ENCODE peak calls at places on chromosomes 6 and 20, in eight cellular contexts. I is A549, F is SK-N-SH, R is HCT116, Z is K562, A is HepG2, J is GM12878, C is GM23338. S is an unnamed sample.

GRCh38 chr6:164247106-164247505 is 832.6 kb downstream of the QKI start:
- DNase-seq in C (no peak), I (no peak), F (no peak), R (no peak), A (no peak), J (no peak), Z (no peak), S (no peak)

GRCh38 chr20:21719592-21720214 is 14.2 kb downstream of the PAX1 start:
- DNase-seq in I (peak), Z (peak), C (peak), R (peak), A (peak), J (peak), F (peak), S (peak)

GRCh38 chr6:146827216-146827928 is 228.6 kb downstream of the ADGB start:
- DNase-seq in R (no peak), F (no peak), I (no peak), J (no peak), C (no peak), A (no peak), Z (no peak), S (no peak)

GRCh38 chr6:52984247-52984646 is 10.8 kb downstream of the GSTA4 start:
- DNase-seq in Z (no peak), C (no peak), F (no peak), J (peak), A (no peak), I (no peak), R (no peak), S (no peak)

GRCh38 chr6:3281669-3282460 is 23.1 kb downstream of the PSMG4 start:
- DNase-seq in C (peak), I (peak), A (no peak), Z (no peak), R (no peak), J (no peak), F (no peak), S (no peak)

GRCh38 chr6:79869600-79870084 is 77.7 kb downstream of the ELOVL4 start:
- DNase-seq in C (peak), J (peak), R (peak), I (peak), A (peak), Z (peak), F (peak), S (peak)

GRCh38 chr20:47493175-47493953 is 8.3 kb upstream of the NCOA3 start:
- DNase-seq in J (no peak), C (no peak), R (peak), F (peak), Z (peak), A (peak), I (peak), S (peak)

GRCh38 chr6:15246217-15247211 is 645 bp downstream of the JARID2 start:
- DNase-seq in C (no peak), F (no peak), J (no peak), A (no peak), R (no peak), I (no peak), Z (peak), S (peak)

GRCh38 chr6:159312204-159312603 is 143.0 kb downstream of the FNDC1 start:
- DNase-seq in Z (no peak), R (no peak), F (no peak), I (no peak), A (no peak), C (no peak), J (no peak), S (no peak)

GRCh38 chr20:40651121-40651520 is 37.9 kb downstream of the MAFB start:
- DNase-seq in C (no peak), I (no peak), Z (no peak), J (no peak), A (no peak), F (no peak), R (no peak), S (no peak)

GRCh38 chr6:36443951-36444428 is 1.2 kb downstream of the KCTD20 start:
- DNase-seq in A (peak), Z (peak), I (peak), F (peak), C (peak), R (peak), J (no peak), S (no peak)
- TF ChIP-seq REST in A (no peak), Z (peak), I (no peak), F (no peak), C (no peak), R (no peak), J (no peak), S (no peak)

GRCh38 chr20:5570031-5570430 is 180.2 kb upstream of the SHLD1 start:
- DNase-seq in R (no peak), F (no peak), J (no peak), C (no peak), Z (no peak), A (no peak), I (no peak), S (no peak)

GRCh38 chr20:5570442-5570841 is 179.8 kb upstream of the SHLD1 start:
- DNase-seq in I (no peak), F (no peak), A (no peak), R (no peak), C (no peak), Z (no peak), J (no peak), S (no peak)

GRCh38 chr20:5567644-5568043 is 182.6 kb upstream of the SHLD1 start:
- DNase-seq in I (no peak), F (no peak), A (no peak), C (no peak), R (no peak), J (no peak), Z (no peak), S (no peak)

GRCh38 chr20:5569021-5569420 is 181.2 kb upstream of the SHLD1 start:
- DNase-seq in F (peak), Z (peak), C (peak), A (peak), I (peak), J (no peak), R (peak), S (no peak)
- TF ChIP-seq REST in F (no peak), Z (no peak), C (no peak), A (no peak), I (no peak), J (no peak), R (no peak), S (no peak)

GRCh38 chr20:38434310-38434741 is 802 bp downstream of the SNHG17 start:
- DNase-seq in F (peak), A (no peak), Z (peak), C (peak), J (no peak), R (no peak), I (no peak), S (peak)
- TF ChIP-seq REST in F (no peak), A (no peak), Z (no peak), C (no peak), J (no peak), R (no peak), I (no peak), S (no peak)

GRCh38 chr20:946826-947225 is 30.7 kb upstream of the ANGPT4 start:
- DNase-seq in F (peak), A (no peak), I (no peak), C (no peak), J (no peak), Z (no peak), R (no peak), S (no peak)
- TF ChIP-seq REST in F (no peak), A (no peak), I (no peak), C (no peak), J (no peak), Z (no peak), R (no peak), S (no peak)

DNA sequence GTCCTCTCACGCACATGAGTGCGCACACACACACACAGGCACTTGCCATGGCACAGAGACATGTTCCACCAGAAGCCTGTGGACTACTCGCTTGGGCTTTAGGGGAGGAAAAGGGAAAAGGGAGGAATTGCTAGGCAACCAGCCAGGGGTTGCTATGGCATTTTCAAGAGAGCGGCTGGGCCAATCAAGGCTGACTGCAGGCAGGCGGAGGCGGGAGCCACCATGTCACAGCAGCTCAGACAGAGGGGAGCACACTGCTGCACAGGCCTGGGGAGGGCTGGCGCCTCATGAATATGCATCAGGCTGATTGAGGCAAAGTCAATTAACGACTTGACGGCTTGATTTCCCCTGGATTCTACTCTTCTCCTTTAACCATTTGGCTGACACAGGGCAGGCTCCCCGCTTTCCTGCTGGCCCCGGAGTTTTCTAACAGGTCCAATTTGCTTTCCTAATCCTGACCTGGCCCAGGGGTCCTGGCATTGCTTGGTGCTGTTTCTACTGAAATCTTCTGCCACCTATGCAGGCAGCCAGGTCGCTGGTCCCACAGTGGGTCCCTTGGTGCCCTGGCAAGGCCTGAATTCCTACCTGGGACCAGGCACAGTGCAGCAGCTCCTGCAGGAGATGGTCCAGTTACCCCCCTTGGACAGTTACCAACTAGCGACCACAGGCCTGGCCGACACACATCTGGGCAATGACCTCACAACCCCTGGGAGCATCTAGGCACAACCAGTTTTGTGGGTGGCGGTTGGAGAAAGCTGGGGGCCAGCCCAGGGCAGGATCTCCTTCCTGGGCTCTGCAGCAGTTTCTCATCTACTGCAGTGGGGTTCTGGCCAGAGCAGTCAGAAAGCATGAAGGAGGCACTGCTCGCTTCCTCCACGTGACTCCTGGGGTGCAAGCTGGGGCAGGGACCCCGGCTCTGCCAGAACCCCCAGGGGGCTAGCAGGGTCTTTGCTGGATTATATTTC is 52.1 kb downstream of the YTHDF1 start:
- DNase-seq in C (no peak), A (no peak), Z (no peak), J (no peak), I (no peak), R (no peak), F (no peak), S (no peak)
- TF ChIP-seq REST in C (no peak), A (no peak), Z (no peak), J (no peak), I (no peak), R (no peak), F (no peak), S (no peak)

S was measured in HL-60.